ENCODE peak calls at places on chromosome 11, in eight cellular contexts. One of them, this sample, is unnamed.

GRCh38 chr11:62457474-62457873 is 38.6 kb downstream of the SCGB1A1 start:
- DNase-seq in nucleus accumbens: no peak
- DNase-seq in activated effector memory CD4-positive, alpha-beta T cell treated with anti-CD3 and anti-CD28 coated beads, Interleukin-2, amount 50 U/mL, for 16 hours: no peak
- DNase-seq in GM10248: no peak
- DNase-seq in activated T-cell treated with anti-CD3 and anti-CD28 coated beads for 1 hour: no peak
- DNase-seq in LHCN-M2: no peak
- DNase-seq in small intestine: no peak
- DNase-seq in lung microvascular endothelial cell: no peak
- DNase-seq in this sample: no peak

GRCh38 chr11:122045181-122045586 is 70.8 kb downstream of the BLID start:
- DNase-seq in activated T-cell treated with anti-CD3 and anti-CD28 coated beads for 1 hour: no peak
- DNase-seq in lung microvascular endothelial cell: peak
- DNase-seq in activated effector memory CD4-positive, alpha-beta T cell treated with anti-CD3 and anti-CD28 coated beads, Interleukin-2, amount 50 U/mL, for 16 hours: no peak
- DNase-seq in LHCN-M2: peak
- DNase-seq in GM10248: no peak
- DNase-seq in small intestine: no peak
- DNase-seq in nucleus accumbens: no peak
- DNase-seq in this sample: no peak

GRCh38 chr11:46064221-46064620 is 57.0 kb downstream of the PHF21A start:
- DNase-seq in activated T-cell treated with anti-CD3 and anti-CD28 coated beads for 1 hour: no peak
- DNase-seq in activated effector memory CD4-positive, alpha-beta T cell treated with anti-CD3 and anti-CD28 coated beads, Interleukin-2, amount 50 U/mL, for 16 hours: no peak
- DNase-seq in nucleus accumbens: no peak
- DNase-seq in LHCN-M2: no peak
- DNase-seq in lung microvascular endothelial cell: no peak
- DNase-seq in GM10248: no peak
- DNase-seq in small intestine: no peak
- DNase-seq in this sample: no peak

GRCh38 chr11:27296406-27296994 is 66.5 kb downstream of the CCDC34 start:
- DNase-seq in activated T-cell treated with anti-CD3 and anti-CD28 coated beads for 1 hour: no peak
- DNase-seq in GM10248: peak
- DNase-seq in nucleus accumbens: no peak
- DNase-seq in lung microvascular endothelial cell: peak
- DNase-seq in LHCN-M2: peak
- DNase-seq in small intestine: peak
- DNase-seq in activated effector memory CD4-positive, alpha-beta T cell treated with anti-CD3 and anti-CD28 coated beads, Interleukin-2, amount 50 U/mL, for 16 hours: no peak
- DNase-seq in this sample: no peak

GRCh38 chr11:62611705-62612365 is 740 bp downstream of the EML3 start:
- DNase-seq in activated T-cell treated with anti-CD3 and anti-CD28 coated beads for 1 hour: no peak
- DNase-seq in lung microvascular endothelial cell: peak
- DNase-seq in LHCN-M2: peak
- DNase-seq in nucleus accumbens: peak
- DNase-seq in small intestine: peak
- DNase-seq in activated effector memory CD4-positive, alpha-beta T cell treated with anti-CD3 and anti-CD28 coated beads, Interleukin-2, amount 50 U/mL, for 16 hours: peak
- DNase-seq in GM10248: peak
- DNase-seq in this sample: peak

GRCh38 chr11:42422094-42422493 is 889.7 kb upstream of the API5 start:
- DNase-seq in nucleus accumbens: no peak
- DNase-seq in activated T-cell treated with anti-CD3 and anti-CD28 coated beads for 1 hour: no peak
- DNase-seq in LHCN-M2: no peak
- DNase-seq in small intestine: no peak
- DNase-seq in activated effector memory CD4-positive, alpha-beta T cell treated with anti-CD3 and anti-CD28 coated beads, Interleukin-2, amount 50 U/mL, for 16 hours: no peak
- DNase-seq in lung microvascular endothelial cell: no peak
- DNase-seq in GM10248: no peak
- DNase-seq in this sample: no peak

GRCh38 chr11:110907629-110908028 is 195.4 kb upstream of the ARHGAP20 start:
- DNase-seq in LHCN-M2: peak
- DNase-seq in small intestine: peak
- DNase-seq in activated effector memory CD4-positive, alpha-beta T cell treated with anti-CD3 and anti-CD28 coated beads, Interleukin-2, amount 50 U/mL, for 16 hours: no peak
- DNase-seq in nucleus accumbens: no peak
- DNase-seq in activated T-cell treated with anti-CD3 and anti-CD28 coated beads for 1 hour: no peak
- DNase-seq in lung microvascular endothelial cell: no peak
- DNase-seq in GM10248: no peak
- DNase-seq in this sample: peak

GRCh38 chr11:34570584-34570983 is 50.3 kb upstream of the EHF start:
- DNase-seq in activated effector memory CD4-positive, alpha-beta T cell treated with anti-CD3 and anti-CD28 coated beads, Interleukin-2, amount 50 U/mL, for 16 hours: no peak
- DNase-seq in activated T-cell treated with anti-CD3 and anti-CD28 coated beads for 1 hour: no peak
- DNase-seq in GM10248: no peak
- DNase-seq in small intestine: no peak
- DNase-seq in LHCN-M2: peak
- DNase-seq in nucleus accumbens: no peak
- DNase-seq in lung microvascular endothelial cell: no peak
- DNase-seq in this sample: no peak

This sample was measured in transverse colon.